ENCODE peak calls at places on chromosomes 11 and 22, in ten cellular contexts. M is substantia nigra; F is T-cell; J is SW480; V is activated effector memory CD4-positive, alpha-beta T cell treated with anti-CD3 and anti-CD28 coated beads, Interleukin-2, amount 50 U/mL, for 16 hours; G is T-helper 2 cell; O is activated naive CD8-positive, alpha-beta T cell treated with anti-CD3 and anti-CD28 coated beads, Interleukin-2, amount 50 U/mL, for 24 hours; Y is GM20000; W is right lobe of liver; B is fibroblast of pulmonary artery. H is an unnamed sample.

GRCh38 chr11:133835258-133836075 is 9.8 kb downstream of the SPATA19 start:
- DNase-seq in M (no peak), F (peak; percentile 20), J (peak; percentile 77), V (peak; percentile 61), G (no peak), O (peak; percentile 55), Y (peak; percentile 81), W (no peak), B (peak; percentile 64), H (peak; percentile 59)

GRCh38 chr11:45834298-45834756 is 12.9 kb upstream of the CRY2 start:
- DNase-seq in M (no peak), F (no peak), J (no peak), V (no peak), G (no peak), O (no peak), Y (no peak), W (no peak), B (no peak), H (no peak)

GRCh38 chr22:44331881-44332714 is 19.3 kb upstream of the SHISAL1 start:
- DNase-seq in M (no peak), F (no peak), J (no peak), V (no peak), G (no peak), O (peak; percentile 21), Y (no peak), W (no peak), B (peak; percentile 27), H (no peak)

GRCh38 chr11:64762277-64762915 is 2.6 kb upstream of the PYGM start:
- DNase-seq in M (no peak), F (no peak), J (no peak), V (peak; percentile 58), G (no peak), O (no peak), Y (peak; percentile 30), W (peak; percentile 2), B (no peak), H (no peak)

GRCh38 chr22:20997536-20998257 is 4.2 kb downstream of the THAP7 start:
- DNase-seq in M (no peak), F (no peak), J (no peak), V (no peak), G (no peak), O (no peak), Y (no peak), W (no peak), B (no peak), H (no peak)

GRCh38 chr11:112822478-112823274 is 138.5 kb upstream of the NCAM1 start:
- DNase-seq in M (no peak), F (no peak), J (peak; percentile 47), V (no peak), G (no peak), O (no peak), Y (no peak), W (peak; percentile 25), B (peak; percentile 6), H (no peak)

GRCh38 chr11:43833657-43834073 is 47.0 kb upstream of the ALKBH3 start:
- DNase-seq in M (no peak), F (no peak), J (no peak), V (no peak), G (no peak), O (no peak), Y (no peak), W (no peak), B (peak; percentile 82), H (no peak)

GRCh38 chr11:66113132-66113856 is 43.2 kb downstream of the PACS1 start:
- DNase-seq in M (no peak), F (no peak), J (peak; percentile 46), V (no peak), G (no peak), O (no peak), Y (no peak), W (no peak), B (peak; percentile 82), H (peak; percentile 47)

GRCh38 chr11:19323502-19323901 is 82.8 kb upstream of the E2F8 start:
- DNase-seq in M (no peak), F (no peak), J (peak; percentile 21), V (no peak), G (no peak), O (no peak), Y (no peak), W (no peak), B (peak; percentile 41), H (no peak)

GRCh38 chr11:94740083-94740974 is 27.8 kb upstream of the AMOTL1 start:
- DNase-seq in M (no peak), F (no peak), J (no peak), V (no peak), G (no peak), O (peak; percentile 10), Y (peak; percentile 54), W (peak; percentile 23), B (peak; percentile 17), H (peak; percentile 82)

GRCh38 chr22:48490513-48491411 is 1336.9 kb downstream of the BRD1 start:
- DNase-seq in M (no peak), F (no peak), J (no peak), V (peak; percentile 28), G (no peak), O (no peak), Y (peak; percentile 42), W (no peak), B (no peak), H (no peak)

GRCh38 chr11:12053606-12054361 is 45.4 kb upstream of the DKK3 start:
- DNase-seq in M (no peak), F (no peak), J (no peak), V (no peak), G (no peak), O (no peak), Y (no peak), W (no peak), B (peak; percentile 86), H (no peak)

GRCh38 chr11:8309862-8310261 is 46.2 kb upstream of the LMO1 start:
- DNase-seq in M (no peak), F (no peak), J (peak; percentile 12), V (no peak), G (no peak), O (no peak), Y (no peak), W (no peak), B (no peak), H (no peak)

GRCh38 chr22:48722661-48723060 is 1105.0 kb downstream of the BRD1 start:
- DNase-seq in M (no peak), F (no peak), J (no peak), V (no peak), G (no peak), O (no peak), Y (no peak), W (no peak), B (no peak), H (no peak)

GRCh38 chr22:32706149-32706548 is 95.4 kb upstream of the TIMP3 start:
- DNase-seq in M (no peak), F (no peak), J (peak; percentile 35), V (no peak), G (no peak), O (no peak), Y (no peak), W (no peak), B (no peak), H (no peak)

GRCh38 chr11:61639816-61640443 is 40.3 kb upstream of the DAGLA start:
- DNase-seq in M (no peak), F (no peak), J (no peak), V (no peak), G (no peak), O (no peak), Y (no peak), W (no peak), B (peak; percentile 32), H (no peak)